ENCODE peak calls at places on chromosomes 1 and 21, in six cellular contexts. S is astrocyte; R is activated T-cell treated with anti-CD3 and anti-CD28 coated beads, Interleukin-2, amount 50 U/mL, for 1 hour; G is NCI-H510A treated with DMSO at 0.1 percent for 48 hours; B is stimulated activated CD4-positive, alpha-beta T cell treated with anti-CD3 and anti-CD28 coated beads, Interleukin-1b, Interleukin-23, amount 100 ng/mL, for 24 hours; A is NCI-H2227 treated with DMSO at 0.1 percent for 48 hours. E is an unnamed sample.

GRCh38 chr1:25617626-25618432 is 1.2 kb downstream of the MAN1C1 start:
- DNase-seq in R (peak; percentile 50), S (no peak), G (no peak), B (no peak), A (no peak), E (no peak)

GRCh38 chr1:30087465-30087864 is 635.9 kb downstream of the MATN1 start:
- DNase-seq in G (no peak), R (no peak), B (no peak), A (no peak), S (no peak), E (no peak)

GRCh38 chr21:15063081-15063820 is 1.5 kb downstream of the NRIP1 start:
- DNase-seq in A (no peak), G (peak; percentile 14), R (peak; percentile 30), B (peak; percentile 21), S (peak; percentile 38), E (no peak)

GRCh38 chr1:92980732-92981647 is 19.7 kb upstream of the DIPK1A start:
- DNase-seq in G (no peak), S (no peak), A (no peak), B (no peak), R (peak; percentile 44), E (peak; percentile 85)

GRCh38 chr1:119779869-119780356 is 11.2 kb upstream of the HMGCS2 start:
- DNase-seq in G (peak; percentile 97), R (no peak), A (no peak), S (no peak), B (no peak), E (no peak)

GRCh38 chr1:230498704-230499103 is 72.6 kb upstream of the PGBD5 start:
- DNase-seq in G (no peak), A (no peak), B (no peak), S (no peak), R (no peak), E (no peak)

GRCh38 chr1:20728371-20729154 is 3.9 kb downstream of the SH2D5 start:
- DNase-seq in G (no peak), A (no peak), B (no peak), S (no peak), R (no peak), E (no peak)

GRCh38 chr1:93839307-93839706 is 39.7 kb downstream of the DNTTIP2 start:
- DNase-seq in S (peak; percentile 91), R (no peak), A (no peak), G (no peak), B (no peak), E (no peak)

GRCh38 chr1:28244549-28245251 is 8.8 kb downstream of the ATP5IF1 start:
- DNase-seq in S (no peak), R (no peak), G (no peak), A (no peak), B (no peak), E (no peak)

GRCh38 chr1:68230901-68231626 is 1.3 kb downstream of the WLS start:
- DNase-seq in R (no peak), A (no peak), G (no peak), B (no peak), S (no peak), E (no peak)

GRCh38 chr1:227447531-227447990 is 115.8 kb upstream of the ZNF678 start:
- DNase-seq in A (no peak), S (peak; percentile 12), R (no peak), G (no peak), B (no peak), E (no peak)

GRCh38 chr21:42653492-42654061 is at the start of gene PDE9A:
- DNase-seq in B (no peak), R (peak; percentile 45), A (peak; percentile 57), S (no peak), G (no peak), E (peak; percentile 24)

GRCh38 chr1:35560256-35561225 is 2.9 kb downstream of the NCDN start:
- DNase-seq in A (no peak), G (no peak), S (no peak), B (no peak), R (peak; percentile 19), E (no peak)

GRCh38 chr1:8443558-8444194 is 125.8 kb downstream of the SLC45A1 start:
- DNase-seq in G (no peak), B (no peak), S (no peak), A (no peak), R (no peak), E (no peak)

GRCh38 chr21:46504681-46505080 is 46.0 kb downstream of the DIP2A start:
- DNase-seq in A (no peak), R (no peak), B (no peak), G (no peak), S (no peak), E (no peak)

GRCh38 chr21:16124397-16125130 is 394.8 kb downstream of the USP25 start:
- DNase-seq in B (no peak), S (peak; percentile 92), G (no peak), R (no peak), A (no peak), E (no peak)

GRCh38 chr1:212671342-212672031 is 28.2 kb downstream of the BATF3 start:
- DNase-seq in A (peak; percentile 74), G (peak; percentile 77), S (peak; percentile 73), R (no peak), B (no peak), E (no peak)

GRCh38 chr1:3318329-3318728 is 136.1 kb upstream of the ARHGEF16 start:
- DNase-seq in B (no peak), G (no peak), A (no peak), S (no peak), R (no peak), E (no peak)

GRCh38 chr1:57824535-57824934 is 400.7 kb upstream of the DAB1 start:
- DNase-seq in A (no peak), S (no peak), G (no peak), B (no peak), R (no peak), E (no peak)

GRCh38 chr21:45378258-45378966 is 26.6 kb upstream of the COL18A1 start:
- DNase-seq in S (peak; percentile 50), B (no peak), A (no peak), G (no peak), R (no peak), E (no peak)